ENCODE peak calls at places on chromosomes 7 and 10, in four cellular contexts. One of them, this sample, is unnamed.

GRCh38 chr10:126842836-126843235 is 62.4 kb upstream of the DOCK1 start:
- DNase-seq in H1: no peak
- DNase-seq in HepG2: no peak
- DNase-seq in K562: no peak
- DNase-seq in this sample: no peak

GRCh38 chr7:127838816-127839415 is 186.9 kb downstream of the SND1 start:
- DNase-seq in H1: no peak
- DNase-seq in HepG2: no peak
- DNase-seq in K562: peak
- DNase-seq in this sample: no peak

GRCh38 chr7:133300811-133301210 is 47.9 kb downstream of the EXOC4 start:
- DNase-seq in H1: no peak
- DNase-seq in HepG2: no peak
- DNase-seq in K562: no peak
- DNase-seq in this sample: no peak

GRCh38 chr10:30185916-30186315 is 126.5 kb upstream of the JCAD start:
- DNase-seq in H1: no peak
- DNase-seq in HepG2: no peak
- DNase-seq in K562: no peak
- DNase-seq in this sample: no peak

GRCh38 chr10:34024708-34025425 is 690.4 kb upstream of the NRP1 start:
- DNase-seq in H1: no peak
- DNase-seq in HepG2: no peak
- DNase-seq in K562: peak
- DNase-seq in this sample: no peak

GRCh38 chr7:22477876-22478450 is 22.0 kb downstream of the STEAP1B start:
- DNase-seq in H1: no peak
- DNase-seq in HepG2: no peak
- DNase-seq in K562: no peak
- DNase-seq in this sample: no peak

GRCh38 chr10:75651452-75651851 is 220.0 kb downstream of the LRMDA start:
- DNase-seq in H1: peak
- DNase-seq in HepG2: peak
- DNase-seq in K562: no peak
- DNase-seq in this sample: peak

GRCh38 chr10:125284875-125285597 is 124.7 kb upstream of the CTBP2 start:
- DNase-seq in H1: no peak
- DNase-seq in HepG2: no peak
- DNase-seq in K562: peak
- DNase-seq in this sample: peak

GRCh38 chr10:29569778-29570177 is 65.0 kb downstream of the SVIL start:
- DNase-seq in H1: no peak
- DNase-seq in HepG2: no peak
- DNase-seq in K562: no peak
- DNase-seq in this sample: no peak

GRCh38 chr10:124290095-124290795 is 128.5 kb downstream of the OAT start:
- DNase-seq in H1: no peak
- DNase-seq in HepG2: no peak
- DNase-seq in K562: peak
- DNase-seq in this sample: no peak

GRCh38 chr10:13001041-13001886 is at the start of gene CCDC3:
- DNase-seq in H1: peak
- DNase-seq in HepG2: no peak
- DNase-seq in K562: peak
- DNase-seq in this sample: no peak

GRCh38 chr7:22597845-22598244 is 97.9 kb upstream of the STEAP1B start:
- DNase-seq in H1: no peak
- DNase-seq in HepG2: no peak
- DNase-seq in K562: no peak
- DNase-seq in this sample: no peak

GRCh38 chr7:105003275-105003674 is 10.7 kb upstream of the KMT2E start:
- DNase-seq in H1: no peak
- DNase-seq in HepG2: no peak
- DNase-seq in K562: no peak
- DNase-seq in this sample: no peak

GRCh38 chr10:63437334-63437949 is 28.3 kb downstream of the JMJD1C start:
- DNase-seq in H1: no peak
- DNase-seq in HepG2: no peak
- DNase-seq in K562: no peak
- DNase-seq in this sample: no peak

GRCh38 chr7:10889266-10889898 is 84.3 kb upstream of the PHF14 start:
- DNase-seq in H1: peak
- DNase-seq in HepG2: peak
- DNase-seq in K562: peak
- DNase-seq in this sample: peak

GRCh38 chr7:54705436-54705835 is 53.6 kb downstream of the SEC61G start:
- DNase-seq in H1: no peak
- DNase-seq in HepG2: no peak
- DNase-seq in K562: no peak
- DNase-seq in this sample: peak

GRCh38 chr10:112613620-112614019 is 166.6 kb downstream of the VTI1A start:
- DNase-seq in H1: no peak
- DNase-seq in HepG2: no peak
- DNase-seq in K562: no peak
- DNase-seq in this sample: no peak

GRCh38 chr7:106372121-106372520 is 87.3 kb upstream of the NAMPT start:
- DNase-seq in H1: no peak
- DNase-seq in HepG2: no peak
- DNase-seq in K562: no peak
- DNase-seq in this sample: no peak

GRCh38 chr7:13188236-13188635 is 500.8 kb downstream of the ARL4A start:
- DNase-seq in H1: no peak
- DNase-seq in HepG2: no peak
- DNase-seq in K562: no peak
- DNase-seq in this sample: no peak

GRCh38 chr7:443279-443833 is 76.3 kb downstream of the PDGFA start:
- DNase-seq in H1: no peak
- DNase-seq in HepG2: no peak
- DNase-seq in K562: no peak
- DNase-seq in this sample: no peak

GRCh38 chr10:132886211-132887099 is 55.9 kb downstream of the CFAP46 start:
- DNase-seq in H1: no peak
- DNase-seq in HepG2: peak
- DNase-seq in K562: no peak
- DNase-seq in this sample: peak

GRCh38 chr10:14879801-14880193 is 1.1 kb downstream of the SUV39H2 start:
- DNase-seq in H1: no peak
- DNase-seq in HepG2: no peak
- DNase-seq in K562: no peak
- DNase-seq in this sample: peak

GRCh38 chr10:60649485-60650271 is 128.6 kb upstream of the CDK1 start:
- DNase-seq in H1: no peak
- DNase-seq in HepG2: no peak
- DNase-seq in K562: no peak
- DNase-seq in this sample: no peak

GRCh38 chr7:41035788-41036187 is 667.1 kb downstream of the INHBA start:
- DNase-seq in H1: no peak
- DNase-seq in HepG2: no peak
- DNase-seq in K562: no peak
- DNase-seq in this sample: no peak

GRCh38 chr7:41886906-41887311 is 184.0 kb upstream of the INHBA start:
- DNase-seq in H1: no peak
- DNase-seq in HepG2: no peak
- DNase-seq in K562: no peak
- DNase-seq in this sample: no peak

GRCh38 chr7:138890782-138891445 is 90.3 kb downstream of the KIAA1549 start:
- DNase-seq in H1: no peak
- DNase-seq in HepG2: peak
- DNase-seq in K562: no peak
- DNase-seq in this sample: peak

GRCh38 chr10:110067960-110068770 is 60.4 kb downstream of the ADD3 start:
- DNase-seq in H1: no peak
- DNase-seq in HepG2: peak
- DNase-seq in K562: peak
- DNase-seq in this sample: no peak

GRCh38 chr10:11874568-11875182 is 51.5 kb downstream of the PROSER2 start:
- DNase-seq in H1: no peak
- DNase-seq in HepG2: peak
- DNase-seq in K562: peak
- DNase-seq in this sample: peak

GRCh38 chr7:55365103-55365679 is at the start of gene LANCL2:
- DNase-seq in H1: no peak
- DNase-seq in HepG2: no peak
- DNase-seq in K562: peak
- DNase-seq in this sample: peak

GRCh38 chr10:112915590-112916572 is 34.2 kb upstream of the TCF7L2 start:
- DNase-seq in H1: peak
- DNase-seq in HepG2: peak
- DNase-seq in K562: no peak
- DNase-seq in this sample: peak

GRCh38 chr7:134419085-134419484 is 39.8 kb downstream of the AKR1B1 start:
- DNase-seq in H1: no peak
- DNase-seq in HepG2: peak
- DNase-seq in K562: no peak
- DNase-seq in this sample: no peak

GRCh38 chr10:109981641-109982040 is 26.1 kb upstream of the ADD3 start:
- DNase-seq in H1: no peak
- DNase-seq in HepG2: no peak
- DNase-seq in K562: no peak
- DNase-seq in this sample: no peak

GRCh38 chr10:5512881-5513698 is 11.7 kb upstream of the CALML3 start:
- DNase-seq in H1: no peak
- DNase-seq in HepG2: no peak
- DNase-seq in K562: no peak
- DNase-seq in this sample: no peak

GRCh38 chr7:1676550-1677071 is 6.5 kb downstream of the ELFN1 start:
- DNase-seq in H1: no peak
- DNase-seq in HepG2: no peak
- DNase-seq in K562: no peak
- DNase-seq in this sample: no peak

GRCh38 chr10:125479059-125479458 is 203.9 kb downstream of the TEX36 start:
- DNase-seq in H1: no peak
- DNase-seq in HepG2: no peak
- DNase-seq in K562: no peak
- DNase-seq in this sample: no peak

GRCh38 chr7:107461938-107462533 is 7.8 kb upstream of the GPR22 start:
- DNase-seq in H1: no peak
- DNase-seq in HepG2: no peak
- DNase-seq in K562: no peak
- DNase-seq in this sample: no peak

GRCh38 chr7:1713502-1714484 is 43.7 kb downstream of the ELFN1 start:
- DNase-seq in H1: no peak
- DNase-seq in HepG2: peak
- DNase-seq in K562: no peak
- DNase-seq in this sample: no peak

DNA sequence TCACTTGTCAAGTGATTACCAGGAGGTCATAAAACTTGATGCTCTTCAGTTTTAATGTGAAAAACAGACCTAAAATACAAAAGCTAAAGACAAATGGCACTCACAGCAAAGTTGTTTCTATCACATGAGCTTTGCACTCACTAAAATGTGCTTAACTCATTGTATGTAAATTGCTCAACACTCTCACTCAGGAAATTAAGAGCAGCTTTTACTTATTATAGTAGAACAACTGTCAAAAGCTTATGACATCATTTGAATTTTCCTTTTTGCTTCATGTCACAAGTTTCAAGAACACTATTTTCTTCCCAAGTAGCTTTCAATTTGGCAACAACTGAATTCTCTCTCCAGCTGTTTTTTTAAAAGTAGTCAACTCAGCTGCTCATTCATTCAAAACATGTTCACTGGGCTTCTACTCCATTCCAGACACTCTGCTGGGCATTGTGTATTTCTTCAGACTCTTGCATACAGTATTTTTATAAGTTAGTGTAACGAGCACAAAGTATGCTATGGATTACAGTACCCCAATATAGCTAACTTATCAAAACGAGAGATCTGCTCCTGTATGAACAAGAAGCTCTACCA is 46.9 kb downstream of the ATE1 start:
- DNase-seq in H1: no peak
- DNase-seq in HepG2: peak
- DNase-seq in K562: no peak
- DNase-seq in this sample: no peak
- TF ChIP-seq PHF8 in H1: no peak
- TF ChIP-seq PHF8 in HepG2: no peak
- TF ChIP-seq PHF8 in K562: no peak
- TF ChIP-seq PHF8 in this sample: no peak

GRCh38 chr7:26291699-26292538 is at the start of gene SNX10:
- DNase-seq in H1: peak
- DNase-seq in HepG2: peak
- DNase-seq in K562: peak
- DNase-seq in this sample: peak
- TF ChIP-seq PHF8 in H1: peak
- TF ChIP-seq PHF8 in HepG2: peak
- TF ChIP-seq PHF8 in K562: peak
- TF ChIP-seq PHF8 in this sample: no peak

GRCh38 chr7:64875658-64876406 is 27.2 kb upstream of the ZNF273 start:
- DNase-seq in H1: no peak
- DNase-seq in HepG2: no peak
- DNase-seq in K562: no peak
- DNase-seq in this sample: no peak
- TF ChIP-seq PHF8 in H1: no peak
- TF ChIP-seq PHF8 in HepG2: no peak
- TF ChIP-seq PHF8 in K562: no peak
- TF ChIP-seq PHF8 in this sample: no peak

GRCh38 chr10:73648252-73648651 is 7.0 kb upstream of the MYOZ1 start:
- DNase-seq in H1: no peak
- DNase-seq in HepG2: no peak
- DNase-seq in K562: no peak
- DNase-seq in this sample: no peak

GRCh38 chr10:73649876-73650536 is 5.8 kb downstream of the SYNPO2L start:
- DNase-seq in H1: no peak
- DNase-seq in HepG2: no peak
- DNase-seq in K562: no peak
- DNase-seq in this sample: no peak

GRCh38 chr10:73648975-73649829 is 6.6 kb downstream of the SYNPO2L start:
- DNase-seq in H1: no peak
- DNase-seq in HepG2: peak
- DNase-seq in K562: peak
- DNase-seq in this sample: no peak

GRCh38 chr10:73653195-73653594 is 2.6 kb downstream of the SYNPO2L start:
- DNase-seq in H1: no peak
- DNase-seq in HepG2: no peak
- DNase-seq in K562: no peak
- DNase-seq in this sample: no peak

DNA sequence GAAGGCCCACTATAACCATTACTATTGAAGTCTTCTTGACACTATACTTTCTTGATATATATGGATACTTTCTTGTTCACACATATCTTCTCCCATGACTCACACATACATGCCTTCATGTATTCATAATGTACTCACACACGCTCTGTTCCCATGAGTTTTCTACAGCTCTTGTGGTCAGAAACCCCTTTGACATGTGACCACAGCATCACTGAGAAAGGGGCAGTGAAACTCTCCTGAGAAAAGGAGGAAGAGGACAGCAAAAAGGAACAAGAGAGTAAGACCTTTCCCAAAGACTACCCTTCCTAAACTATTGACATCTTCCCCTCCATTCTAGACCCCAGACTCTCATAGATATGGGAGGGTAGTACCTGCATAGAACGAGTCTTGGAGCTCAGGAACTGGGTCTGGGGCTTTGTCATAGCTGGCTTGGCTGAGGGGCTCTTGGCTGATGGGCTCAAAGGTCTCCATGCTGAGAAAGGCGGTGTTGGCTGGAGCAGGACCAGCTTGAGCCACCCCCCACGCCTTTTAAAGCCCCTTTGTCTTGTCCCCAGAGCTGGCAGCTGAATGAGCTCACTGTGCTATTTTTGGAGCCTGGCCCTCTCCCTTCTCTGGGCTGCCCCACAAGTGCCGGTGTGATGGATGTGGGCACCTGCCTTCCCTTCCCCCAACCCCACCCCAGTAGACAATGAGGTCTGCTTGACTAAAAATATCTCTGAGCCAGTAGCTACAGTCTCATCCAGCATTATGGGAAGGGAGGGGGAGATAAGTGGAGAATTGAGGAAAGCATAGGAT is 5.1 kb downstream of the SYNPO2L start:
- DNase-seq in H1: no peak
- DNase-seq in HepG2: no peak
- DNase-seq in K562: no peak
- DNase-seq in this sample: no peak
- TF ChIP-seq PHF8 in H1: no peak
- TF ChIP-seq PHF8 in HepG2: no peak
- TF ChIP-seq PHF8 in K562: no peak
- TF ChIP-seq PHF8 in this sample: no peak